ENCODE peak calls at places on chromosomes 11 and 22, in six cellular contexts. N, C, B, V, R and K are unnamed samples.
A peak's percentile ranks its signal among the peaks of the same experiment; 100 is the strongest.

GRCh38 chr11:67367836-67368227 is 5.6 kb downstream of the CLCF1 start:
- DNase-seq in N (no peak), C (peak; percentile 25), B (no peak), V (no peak), R (no peak), K (no peak)

GRCh38 chr11:98940913-98941312 is 79.8 kb upstream of the CNTN5 start:
- DNase-seq in N (no peak), C (no peak), B (no peak), V (no peak), R (no peak), K (no peak)

GRCh38 chr11:27861706-27862430 is 161.6 kb upstream of the BDNF start:
- DNase-seq in N (no peak), C (peak; percentile 95), B (no peak), V (no peak), R (no peak), K (no peak)

GRCh38 chr11:72807021-72807693 is 7.1 kb upstream of the ATG16L2 start:
- DNase-seq in N (no peak), C (no peak), B (no peak), V (no peak), R (no peak), K (no peak)

GRCh38 chr22:45553333-45554039 is 50.8 kb downstream of the FBLN1 start:
- DNase-seq in N (peak; percentile 52), C (peak; percentile 84), B (peak; percentile 96), V (peak; percentile 78), R (peak; percentile 83), K (peak; percentile 85)

GRCh38 chr11:119540370-119541125 is 117.6 kb upstream of the THY1 start:
- DNase-seq in N (no peak), C (no peak), B (peak; percentile 45), V (no peak), R (no peak), K (no peak)

GRCh38 chr11:128613300-128613995 is 26.1 kb upstream of the ETS1 start:
- DNase-seq in N (no peak), C (no peak), B (no peak), V (no peak), R (no peak), K (no peak)

GRCh38 chr11:129045150-129045549 is 102.5 kb upstream of the TP53AIP1 start:
- DNase-seq in N (no peak), C (no peak), B (no peak), V (no peak), R (no peak), K (no peak)

GRCh38 chr22:30680998-30681770 is 13.5 kb upstream of the OSBP2 start:
- DNase-seq in N (no peak), C (no peak), B (no peak), V (no peak), R (no peak), K (peak; percentile 69)

GRCh38 chr11:127998421-127998820 is 588.9 kb downstream of the ETS1 start:
- DNase-seq in N (no peak), C (no peak), B (no peak), V (no peak), R (no peak), K (no peak)

GRCh38 chr11:72657356-72657755 is 16.9 kb downstream of the PDE2A start:
- DNase-seq in N (no peak), C (no peak), B (no peak), V (no peak), R (no peak), K (no peak)

GRCh38 chr11:131776211-131776610 is 405.8 kb downstream of the NTM start:
- DNase-seq in N (no peak), C (no peak), B (no peak), V (no peak), R (no peak), K (no peak)

GRCh38 chr11:23288001-23288783 is 427.9 kb upstream of the CCDC179 start:
- DNase-seq in N (no peak), C (peak; percentile 89), B (no peak), V (no peak), R (no peak), K (no peak)

GRCh38 chr11:90783111-90783510 is 560.3 kb upstream of the CHORDC1 start:
- DNase-seq in N (no peak), C (no peak), B (no peak), V (no peak), R (no peak), K (no peak)

GRCh38 chr11:113104390-113105251 is 143.4 kb downstream of the NCAM1 start:
- DNase-seq in N (no peak), C (no peak), B (no peak), V (no peak), R (no peak), K (no peak)

GRCh38 chr11:108561535-108561991 is 32.0 kb downstream of the EXPH5 start:
- DNase-seq in N (no peak), C (peak; percentile 42), B (no peak), V (no peak), R (no peak), K (no peak)

GRCh38 chr11:18332891-18333290 is 10.5 kb downstream of the GTF2H1 start:
- DNase-seq in N (no peak), C (no peak), B (no peak), V (no peak), R (no peak), K (no peak)

GRCh38 chr11:128522943-128523518 is 64.3 kb downstream of the ETS1 start:
- DNase-seq in N (peak; percentile 59), C (peak; percentile 57), B (no peak), V (no peak), R (no peak), K (no peak)

GRCh38 chr11:74321487-74322188 is 10.2 kb upstream of the P4HA3 start:
- DNase-seq in N (no peak), C (peak; percentile 81), B (peak; percentile 66), V (no peak), R (no peak), K (no peak)

GRCh38 chr11:92168936-92169335 is 55.7 kb upstream of the FAT3 start:
- DNase-seq in N (no peak), C (no peak), B (no peak), V (no peak), R (no peak), K (no peak)

GRCh38 chr22:36197065-36197440 is 4.6 kb downstream of the APOL4 start:
- DNase-seq in N (no peak), C (peak; percentile 47), B (no peak), V (no peak), R (peak; percentile 79), K (no peak)

GRCh38 chr11:62324738-62325556 is 12.3 kb upstream of the ASRGL1 start:
- DNase-seq in N (peak; percentile 37), C (peak; percentile 53), B (no peak), V (peak; percentile 55), R (peak; percentile 38), K (no peak)

GRCh38 chr11:120336641-120337132 is 474 bp downstream of the ARHGEF12 start:
- DNase-seq in N (peak; percentile 30), C (peak; percentile 75), B (no peak), V (no peak), R (no peak), K (peak; percentile 29)

GRCh38 chr11:94521684-94522083 is 9.4 kb downstream of the C11orf97 start:
- DNase-seq in N (no peak), C (peak; percentile 70), B (no peak), V (no peak), R (no peak), K (no peak)

GRCh38 chr22:36433318-36434231 is 45.8 kb upstream of the MYH9 start:
- DNase-seq in N (no peak), C (no peak), B (no peak), V (peak; percentile 73), R (no peak), K (no peak)

GRCh38 chr11:102831128-102831708 is 12.2 kb downstream of the MMP3 start:
- DNase-seq in N (no peak), C (peak; percentile 88), B (no peak), V (peak; percentile 84), R (no peak), K (no peak)

GRCh38 chr22:19734837-19735382 is 11.6 kb downstream of the GP1BB start:
- DNase-seq in N (no peak), C (no peak), B (no peak), V (no peak), R (no peak), K (no peak)

GRCh38 chr11:21229224-21229623 is 559.8 kb downstream of the NELL1 start:
- DNase-seq in N (no peak), C (no peak), B (no peak), V (no peak), R (no peak), K (no peak)

GRCh38 chr11:10181811-10182210 is 112.2 kb downstream of the SBF2 start:
- DNase-seq in N (no peak), C (peak; percentile 80), B (no peak), V (no peak), R (no peak), K (no peak)

GRCh38 chr11:12706531-12707499 is 32.6 kb downstream of the TEAD1 start:
- DNase-seq in N (no peak), C (no peak), B (no peak), V (no peak), R (no peak), K (no peak)

GRCh38 chr11:59221438-59221837 is 8.7 kb upstream of the MPEG1 start:
- DNase-seq in N (no peak), C (peak; percentile 69), B (no peak), V (no peak), R (no peak), K (no peak)

GRCh38 chr11:86671386-86672006 is 920 bp downstream of the ME3 start:
- DNase-seq in N (no peak), C (peak; percentile 55), B (peak; percentile 89), V (peak; percentile 78), R (no peak), K (peak; percentile 68)

GRCh38 chr22:26828311-26828710 is 170.9 kb downstream of the MIAT start:
- DNase-seq in N (no peak), C (peak; percentile 32), B (peak; percentile 28), V (no peak), R (no peak), K (no peak)

GRCh38 chr11:126989942-126990715 is 10.4 kb downstream of the KIRREL3 start:
- DNase-seq in N (peak; percentile 35), C (peak; percentile 87), B (peak; percentile 70), V (peak; percentile 78), R (peak; percentile 76), K (peak; percentile 86)
- H3K27ac ChIP-seq in N (no peak overlapping the region), C (peak overlapping the region; percentile 100), B (no peak overlapping the region), V (no peak overlapping the region), R (no peak overlapping the region), K (no peak overlapping the region)

GRCh38 chr11:114181195-114181594 is 115.0 kb upstream of the NNMT start:
- DNase-seq in N (no peak), C (no peak), B (no peak), V (no peak), R (no peak), K (no peak)
- H3K27ac ChIP-seq in N (no peak overlapping the region), C (no peak overlapping the region), B (peak overlapping the region; percentile 84), V (peak overlapping the region; percentile 81), R (no peak overlapping the region), K (peak overlapping the region; percentile 86)

GRCh38 chr11:100849914-100850235 is 162.8 kb downstream of the ARHGAP42 start:
- DNase-seq in N (no peak), C (peak; percentile 13), B (no peak), V (no peak), R (no peak), K (no peak)
- H3K27ac ChIP-seq in N (no peak overlapping the region), C (peak overlapping the region; percentile 36), B (peak overlapping the region; percentile 45), V (no peak overlapping the region), R (no peak overlapping the region), K (no peak overlapping the region)

DNA sequence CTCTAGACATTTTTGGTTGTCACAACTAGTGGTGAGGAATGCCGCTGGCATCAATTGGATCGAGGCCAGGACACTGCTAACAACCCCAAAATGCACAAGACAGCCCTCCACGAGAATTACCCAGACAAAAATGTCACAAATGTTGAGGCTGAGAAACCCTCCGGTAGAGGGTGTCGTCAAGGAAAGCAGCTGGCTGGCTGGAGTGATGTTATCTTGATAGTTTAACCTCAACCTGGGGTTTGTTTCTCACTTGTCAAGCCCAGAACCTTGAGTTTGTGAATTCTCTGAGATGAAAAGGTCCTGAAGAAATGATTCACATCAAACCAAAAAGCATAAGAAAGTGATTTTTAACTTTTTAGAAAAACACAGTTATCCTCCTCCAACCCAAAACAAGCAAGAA is 21.1 kb upstream of the TMPRSS13 start:
- DNase-seq in N (peak; percentile 71), C (peak; percentile 11), B (no peak), V (no peak), R (no peak), K (no peak)
- H3K27ac ChIP-seq in N (peak overlapping the region; percentile 39), C (no peak overlapping the region), B (no peak overlapping the region), V (peak overlapping the region; percentile 70), R (no peak overlapping the region), K (no peak overlapping the region)